ENCODE peak calls at places on chromosomes 13 and 19, in four cellular contexts. C is tibial artery, W is mucosa of descending colon, V is foreskin fibroblast. G is an unnamed sample.
A peak's percentile ranks its signal among the peaks of the same experiment; 100 is the strongest.

GRCh38 chr19:12346896-12347295 is 13.5 kb upstream of the ZNF563 start:
- DNase-seq in W (peak; percentile 23), C (no peak), V (peak; percentile 1), G (no peak)

GRCh38 chr13:109314101-109314500 is 472.3 kb downstream of the IRS2 start:
- DNase-seq in C (no peak), W (no peak), V (no peak), G (no peak)

GRCh38 chr19:7968796-7969559 is 25.5 kb upstream of the TIMM44 start:
- DNase-seq in V (no peak), C (no peak), W (no peak), G (peak; percentile 9)

GRCh38 chr13:21328201-21328600 is 130.9 kb downstream of the ZDHHC20 start:
- DNase-seq in C (no peak), W (no peak), V (no peak), G (no peak)

GRCh38 chr13:83950284-83950683 is 68.0 kb upstream of the SLITRK1 start:
- DNase-seq in C (no peak), V (no peak), W (no peak), G (no peak)

GRCh38 chr19:4537953-4538600 is 1.8 kb downstream of the LRG1 start:
- DNase-seq in V (no peak), C (no peak), W (no peak), G (no peak)

GRCh38 chr13:92734068-92734467 is 492.5 kb upstream of the GPC6 start:
- DNase-seq in W (no peak), V (no peak), C (no peak), G (no peak)

GRCh38 chr19:43624933-43625332 is 5.5 kb upstream of the ZNF428 start:
- DNase-seq in W (peak; percentile 91), C (no peak), V (peak; percentile 29), G (no peak)

GRCh38 chr13:60679928-60680693 is 283.1 kb downstream of the TDRD3 start:
- DNase-seq in C (no peak), V (no peak), W (no peak), G (no peak)

GRCh38 chr19:54137913-54138776 is 583 bp downstream of the CNOT3 start:
- DNase-seq in C (no peak), V (peak; percentile 49), W (no peak), G (no peak)

GRCh38 chr19:17359905-17360800 is 17.0 kb downstream of the PLVAP start:
- DNase-seq in W (no peak), V (no peak), C (no peak), G (no peak)

GRCh38 chr13:49587311-49587847 is 2.0 kb upstream of the RCBTB1 start:
- DNase-seq in W (no peak), V (peak; percentile 71), C (no peak), G (no peak)

GRCh38 chr13:111031531-111031961 is 83.6 kb upstream of the ARHGEF7 start:
- DNase-seq in W (no peak), C (peak; percentile 60), V (peak; percentile 94), G (peak; percentile 95)

GRCh38 chr13:38348890-38349289 is 761 bp upstream of the UFM1 start:
- DNase-seq in V (no peak), W (peak; percentile 29), C (no peak), G (peak; percentile 29)

GRCh38 chr19:4748589-4748988 is 24.9 kb upstream of the DPP9 start:
- DNase-seq in W (no peak), V (no peak), C (no peak), G (no peak)

GRCh38 chr19:15378529-15379082 is 981 bp downstream of the AKAP8 start:
- DNase-seq in V (peak; percentile 79), C (no peak), W (peak; percentile 73), G (peak; percentile 49)

GRCh38 chr13:32468502-32469147 is 40.7 kb upstream of the N4BP2L1 start:
- DNase-seq in C (no peak), V (no peak), W (no peak), G (no peak)

GRCh38 chr13:103236213-103236612 is 170.0 kb upstream of the SLC10A2 start:
- DNase-seq in C (no peak), V (peak; percentile 47), W (no peak), G (no peak)

GRCh38 chr19:37969695-37970094 is 62.7 kb downstream of the SIPA1L3 start:
- DNase-seq in W (no peak), V (no peak), C (no peak), G (no peak)

GRCh38 chr19:55358943-55359908 is 3.8 kb downstream of the GARIN5B start:
- DNase-seq in W (no peak), C (no peak), V (no peak), G (no peak)

GRCh38 chr13:92354583-92354982 is 872.0 kb upstream of the GPC6 start:
- DNase-seq in W (no peak), V (no peak), C (no peak), G (no peak)

GRCh38 chr13:76707360-76707759 is 178.8 kb downstream of the KCTD12 start:
- DNase-seq in C (no peak), W (no peak), V (peak; percentile 39), G (peak; percentile 46)

GRCh38 chr19:45211751-45212381 is 33.3 kb downstream of the BLOC1S3 start:
- DNase-seq in V (no peak), W (no peak), C (no peak), G (no peak)

GRCh38 chr19:51712461-51713081 is 11.2 kb downstream of the HAS1 start:
- DNase-seq in V (peak; percentile 43), C (no peak), W (no peak), G (peak; percentile 42)

GRCh38 chr19:47267350-47267759 is 7.3 kb upstream of the INAFM1 start:
- DNase-seq in W (no peak), C (no peak), V (no peak), G (peak; percentile 20)

GRCh38 chr13:49569993-49570689 is 15.2 kb downstream of the RCBTB1 start:
- DNase-seq in V (no peak), C (no peak), W (no peak), G (no peak)

GRCh38 chr19:10769533-10770491 is 51.9 kb downstream of the DNM2 start:
- DNase-seq in V (peak; percentile 60), W (no peak), C (no peak), G (peak; percentile 31)

GRCh38 chr13:46173656-46174055 is 8.3 kb downstream of the LCP1 start:
- DNase-seq in C (no peak), W (no peak), V (no peak), G (no peak)

GRCh38 chr13:60583911-60584753 is 187.1 kb downstream of the TDRD3 start:
- DNase-seq in W (peak; percentile 28), C (no peak), V (peak; percentile 58), G (peak; percentile 84)

GRCh38 chr19:40165362-40165937 is 25.8 kb upstream of the MAP3K10 start:
- DNase-seq in C (no peak), V (peak; percentile 45), W (peak; percentile 65), G (peak; percentile 29)

GRCh38 chr13:75566658-75567057 is 17.1 kb downstream of the UCHL3 start:
- DNase-seq in W (no peak), V (peak; percentile 78), C (no peak), G (peak; percentile 75)

GRCh38 chr13:71290963-71291937 is 575.8 kb downstream of the DACH1 start:
- DNase-seq in W (peak; percentile 48), V (peak; percentile 11), C (no peak), G (peak; percentile 29)

DNA sequence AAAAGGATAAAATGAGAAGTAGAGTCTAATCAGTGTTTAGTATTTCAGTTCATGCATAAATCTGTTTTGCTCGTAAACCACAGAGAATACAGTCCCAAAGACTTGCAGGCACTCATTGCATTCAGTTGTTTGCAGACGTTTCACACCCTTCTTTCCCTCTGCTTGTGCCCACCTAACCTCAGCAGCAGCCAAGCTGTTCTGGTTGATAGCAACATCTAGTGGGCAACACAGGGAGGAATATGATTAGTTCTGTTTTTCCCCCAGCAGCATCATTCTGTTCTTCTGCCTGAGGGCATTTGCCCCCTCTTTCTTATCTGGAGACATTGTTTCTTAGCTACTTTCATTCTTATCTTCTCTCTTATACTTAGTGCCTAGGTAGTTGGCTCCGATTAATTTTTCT is 135.6 kb downstream of the PAN3 start:
- DNase-seq in C (no peak), V (no peak), W (no peak), G (no peak)
- TF ChIP-seq CTCF in C (no peak), V (no peak), W (no peak), G (no peak)

GRCh38 chr19:483332-484072 is 12.8 kb upstream of the MADCAM1 start:
- DNase-seq in V (no peak), W (no peak), C (no peak), G (no peak)

GRCh38 chr19:485583-486236 is 10.6 kb upstream of the MADCAM1 start:
- DNase-seq in C (peak; percentile 83), V (peak; percentile 55), W (no peak), G (peak; percentile 35)

GRCh38 chr19:484494-484893 is 11.8 kb upstream of the MADCAM1 start:
- DNase-seq in C (no peak), W (no peak), V (no peak), G (no peak)

GRCh38 chr19:482186-483041 is 13.9 kb upstream of the MADCAM1 start:
- DNase-seq in W (no peak), V (no peak), C (no peak), G (no peak)

GRCh38 chr19:485122-485521 is 11.2 kb upstream of the MADCAM1 start:
- DNase-seq in W (no peak), V (no peak), C (no peak), G (no peak)
- H3K4me3 ChIP-seq in W (no peak overlapping the region), V (no peak overlapping the region), C (no peak overlapping the region), G (no peak overlapping the region)

GRCh38 chr13:44651209-44651608 is 75.1 kb upstream of the TSC22D1 start:
- DNase-seq in V (no peak), C (no peak), W (no peak), G (no peak)

GRCh38 chr13:44652223-44652622 is 76.1 kb upstream of the TSC22D1 start:
- DNase-seq in C (no peak), V (no peak), W (no peak), G (no peak)

GRCh38 chr13:44651724-44652123 is 75.6 kb upstream of the TSC22D1 start:
- DNase-seq in C (no peak), W (no peak), V (no peak), G (no peak)

GRCh38 chr13:44649834-44650233 is 73.7 kb upstream of the TSC22D1 start:
- DNase-seq in W (no peak), C (no peak), V (no peak), G (no peak)

DNA sequence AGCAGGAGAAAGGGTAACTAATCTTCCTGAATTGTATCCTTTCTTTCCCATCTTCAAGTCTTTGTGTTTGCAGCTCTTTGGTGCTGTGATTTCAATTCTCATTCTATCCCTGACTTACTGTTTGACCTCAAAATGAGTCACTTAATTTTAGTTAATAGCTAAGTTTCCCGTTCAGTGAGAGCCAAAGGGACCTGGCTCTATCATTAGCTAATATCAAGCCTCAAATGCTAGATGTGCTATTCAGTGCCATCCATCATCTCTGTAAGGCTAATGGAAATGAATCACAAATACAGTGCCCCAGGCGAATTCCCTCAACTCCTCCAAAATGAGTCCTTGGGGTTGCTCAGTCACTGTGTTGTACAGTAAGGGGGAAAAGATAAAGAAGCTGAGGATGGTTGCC is 77.1 kb upstream of the TSC22D1 start:
- DNase-seq in C (no peak), W (no peak), V (peak; percentile 50), G (peak; percentile 38)
- TF ChIP-seq CTCF in C (no peak), W (no peak), V (no peak), G (no peak)

GRCh38 chr13:78655007-78655406 is 3.9 kb downstream of the OBI1 start:
- DNase-seq in W (no peak), V (no peak), C (no peak), G (no peak)
- H3K4me3 ChIP-seq in W (no peak overlapping the region), V (no peak overlapping the region), C (no peak overlapping the region), G (no peak overlapping the region)

G was measured in AG10803.